ENCODE peak calls at places on chromosome 1, in four cellular contexts. One of them, this sample, is unnamed.

GRCh38 chr1:10519016-10519417 is 44.3 kb downstream of the PEX14 start:
- DNase-seq in HFFc6: no peak
- DNase-seq in GM03348: no peak
- DNase-seq in NAMALWA: no peak
- DNase-seq in this sample: peak; percentile 79

GRCh38 chr1:171126504-171126903 is 35.8 kb downstream of the FMO3 start:
- DNase-seq in HFFc6: no peak
- DNase-seq in GM03348: no peak
- DNase-seq in NAMALWA: no peak
- DNase-seq in this sample: no peak

GRCh38 chr1:227947425-227947677 is 381 bp downstream of the WNT9A start:
- DNase-seq in HFFc6: no peak
- DNase-seq in GM03348: peak; percentile 60
- DNase-seq in NAMALWA: no peak
- DNase-seq in this sample: no peak

GRCh38 chr1:23751815-23752200 is 8.5 kb downstream of the ELOA start:
- DNase-seq in HFFc6: no peak
- DNase-seq in GM03348: no peak
- DNase-seq in NAMALWA: no peak
- DNase-seq in this sample: no peak

GRCh38 chr1:43522776-43523480 is 7.8 kb upstream of the PTPRF start:
- DNase-seq in HFFc6: peak; percentile 83
- DNase-seq in GM03348: peak; percentile 62
- DNase-seq in NAMALWA: no peak
- DNase-seq in this sample: peak; percentile 88

GRCh38 chr1:97524211-97524610 is 396.6 kb downstream of the DPYD start:
- DNase-seq in HFFc6: no peak
- DNase-seq in GM03348: no peak
- DNase-seq in NAMALWA: no peak
- DNase-seq in this sample: no peak

GRCh38 chr1:181128592-181129497 is 40.3 kb downstream of the IER5 start:
- DNase-seq in HFFc6: no peak
- DNase-seq in GM03348: no peak
- DNase-seq in NAMALWA: peak; percentile 80
- DNase-seq in this sample: peak; percentile 61

GRCh38 chr1:32336963-32337675 is 1.1 kb upstream of the MARCKSL1 start:
- DNase-seq in HFFc6: no peak
- DNase-seq in GM03348: peak; percentile 56
- DNase-seq in NAMALWA: peak; percentile 73
- DNase-seq in this sample: peak; percentile 77

GRCh38 chr1:231000639-231001038 is 21.7 kb downstream of the ARV1 start:
- DNase-seq in HFFc6: no peak
- DNase-seq in GM03348: no peak
- DNase-seq in NAMALWA: no peak
- DNase-seq in this sample: no peak

GRCh38 chr1:204261746-204262505 is 48.1 kb upstream of the GOLT1A start:
- DNase-seq in HFFc6: peak; percentile 54
- DNase-seq in GM03348: peak; percentile 77
- DNase-seq in NAMALWA: no peak
- DNase-seq in this sample: no peak

GRCh38 chr1:229342902-229343587 is at the start of gene CCSAP:
- DNase-seq in HFFc6: no peak
- DNase-seq in GM03348: peak; percentile 86
- DNase-seq in NAMALWA: peak; percentile 54
- DNase-seq in this sample: peak; percentile 74

GRCh38 chr1:43454270-43455011 is 710 bp upstream of the HYI start:
- DNase-seq in HFFc6: peak; percentile 68
- DNase-seq in GM03348: peak; percentile 91
- DNase-seq in NAMALWA: peak; percentile 30
- DNase-seq in this sample: peak; percentile 87

GRCh38 chr1:93579891-93580290 is 101.7 kb downstream of the BCAR3 start:
- DNase-seq in HFFc6: peak; percentile 86
- DNase-seq in GM03348: peak; percentile 74
- DNase-seq in NAMALWA: no peak
- DNase-seq in this sample: peak; percentile 99

GRCh38 chr1:106986603-106987002 is 69.9 kb upstream of the PRMT6 start:
- DNase-seq in HFFc6: no peak
- DNase-seq in GM03348: no peak
- DNase-seq in NAMALWA: no peak
- DNase-seq in this sample: no peak

GRCh38 chr1:243508303-243508713 is 252.5 kb downstream of the SDCCAG8 start:
- DNase-seq in HFFc6: no peak
- DNase-seq in GM03348: no peak
- DNase-seq in NAMALWA: no peak
- DNase-seq in this sample: no peak

GRCh38 chr1:90346757-90347156 is 351.8 kb downstream of the ZNF326 start:
- DNase-seq in HFFc6: no peak
- DNase-seq in GM03348: no peak
- DNase-seq in NAMALWA: no peak
- DNase-seq in this sample: no peak

GRCh38 chr1:168408531-168409242 is 128.0 kb downstream of the TBX19 start:
- DNase-seq in HFFc6: peak; percentile 6
- DNase-seq in GM03348: no peak
- DNase-seq in NAMALWA: no peak
- DNase-seq in this sample: peak; percentile 73

GRCh38 chr1:93779540-93780121 is 98.0 kb upstream of the BCAR3 start:
- DNase-seq in HFFc6: peak; percentile 83
- DNase-seq in GM03348: no peak
- DNase-seq in NAMALWA: no peak
- DNase-seq in this sample: peak; percentile 93

GRCh38 chr1:163186910-163187309 is 15.8 kb downstream of the RGS5 start:
- DNase-seq in HFFc6: no peak
- DNase-seq in GM03348: no peak
- DNase-seq in NAMALWA: no peak
- DNase-seq in this sample: no peak